ENCODE peak calls at places on chromosomes 7 and 10, in seven cellular contexts. P is fibroblast of the conjunctiva; E is posterior cingulate gyrus; X is stimulated activated CD8-positive, alpha-beta memory T cell treated with anti-CD3 and anti-CD28 coated beads, Interleukin-4, amount 100 ng/mL, for 24 hours; Q is HCT116; I is activated CD8-positive, alpha-beta memory T cell treated with anti-CD3 and anti-CD28 coated beads for 24 hours; O is iPS-NIHi11. G is an unnamed sample.

GRCh38 chr10:74026428-74026979 is 28.6 kb downstream of the VCL start:
- DNase-seq in X (no peak), I (no peak), Q (no peak), O (no peak), P (no peak), E (no peak), G (no peak)

GRCh38 chr7:143384148-143384547 is 3.0 kb downstream of the ZYX start:
- DNase-seq in I (no peak), X (no peak), O (no peak), Q (no peak), P (no peak), E (peak; percentile 8), G (no peak)

GRCh38 chr10:3185386-3185785 is 12.8 kb upstream of the PITRM1 start:
- DNase-seq in O (no peak), I (no peak), Q (no peak), X (no peak), P (no peak), E (no peak), G (no peak)

GRCh38 chr7:98870807-98871491 is 1.1 kb upstream of the TMEM130 start:
- DNase-seq in I (no peak), P (no peak), E (peak; percentile 70), X (no peak), Q (no peak), O (no peak), G (no peak)

GRCh38 chr7:130297628-130298027 is 4.7 kb downstream of the CPA4 start:
- DNase-seq in I (no peak), E (no peak), Q (no peak), P (no peak), X (no peak), O (no peak), G (no peak)

GRCh38 chr10:124864421-124865193 is 63.0 kb downstream of the ABRAXAS2 start:
- DNase-seq in X (no peak), I (no peak), O (peak; percentile 83), P (no peak), E (no peak), Q (peak; percentile 61), G (peak; percentile 85)

GRCh38 chr10:111824128-111824527 is 359.4 kb downstream of the GPAM start:
- DNase-seq in E (peak; percentile 74), X (no peak), P (no peak), O (no peak), I (no peak), Q (no peak), G (no peak)

GRCh38 chr10:100506596-100507356 is 12.9 kb downstream of the SEC31B start:
- DNase-seq in E (no peak), O (no peak), I (no peak), Q (no peak), X (no peak), P (no peak), G (no peak)

GRCh38 chr10:118692911-118693310 is 61.9 kb downstream of the CACUL1 start:
- DNase-seq in I (no peak), O (no peak), X (no peak), P (peak; percentile 88), E (no peak), Q (no peak), G (no peak)

GRCh38 chr10:12710594-12711343 is 290.7 kb downstream of the CCDC3 start:
- DNase-seq in O (peak; percentile 87), I (peak; percentile 92), Q (peak; percentile 76), E (peak; percentile 96), X (peak; percentile 67), P (peak; percentile 83), G (peak; percentile 82)

GRCh38 chr10:131337656-131338055 is 26.1 kb upstream of the TCERG1L start:
- DNase-seq in Q (no peak), X (no peak), O (no peak), P (no peak), I (no peak), E (no peak), G (no peak)

GRCh38 chr10:72044417-72045041 is 43.8 kb downstream of the SPOCK2 start:
- DNase-seq in P (no peak), X (no peak), I (no peak), E (peak; percentile 97), Q (no peak), O (no peak), G (peak; percentile 64)

GRCh38 chr10:6396652-6397051 is 183.4 kb downstream of the PRKCQ start:
- DNase-seq in X (no peak), P (peak; percentile 88), I (no peak), Q (no peak), O (no peak), E (no peak), G (no peak)

GRCh38 chr10:3564599-3564998 is 220.4 kb downstream of the KLF6 start:
- DNase-seq in E (no peak), P (no peak), X (no peak), O (no peak), Q (no peak), I (no peak), G (no peak)

GRCh38 chr7:11168622-11169170 is 195.0 kb downstream of the PHF14 start:
- DNase-seq in I (no peak), P (no peak), X (no peak), Q (no peak), E (no peak), O (no peak), G (no peak)

GRCh38 chr7:156179872-156180390 is 367.7 kb upstream of the SHH start:
- DNase-seq in O (no peak), I (peak; percentile 35), P (no peak), E (no peak), X (no peak), Q (no peak), G (no peak)

GRCh38 chr7:140316165-140316661 is 82.1 kb downstream of the SLC37A3 start:
- DNase-seq in X (no peak), O (peak; percentile 23), P (peak; percentile 55), I (no peak), E (peak; percentile 96), Q (peak; percentile 19), G (peak; percentile 58)

GRCh38 chr10:115988380-115988779 is 284.6 kb downstream of the GFRA1 start:
- DNase-seq in E (no peak), X (no peak), Q (no peak), I (no peak), O (no peak), P (no peak), G (no peak)

GRCh38 chr10:98357208-98357836 is 57.7 kb downstream of the PYROXD2 start:
- DNase-seq in X (no peak), E (peak; percentile 34), O (no peak), P (no peak), Q (no peak), I (no peak), G (no peak)

GRCh38 chr10:17981766-17982380 is 30.2 kb downstream of the SLC39A12 start:
- DNase-seq in Q (peak; percentile 27), I (no peak), X (no peak), P (peak; percentile 54), E (no peak), O (no peak), G (no peak)

GRCh38 chr10:119807960-119808697 is 64.5 kb downstream of the MCMBP start:
- DNase-seq in I (no peak), E (no peak), Q (no peak), O (no peak), P (no peak), X (no peak), G (no peak)

GRCh38 chr10:69572159-69573055 is 815 bp downstream of the NEUROG3 start:
- DNase-seq in Q (no peak), E (no peak), O (no peak), X (peak; percentile 26), I (peak; percentile 73), P (no peak), G (no peak)

G was measured in Calu3.